ENCODE peak calls at places on chromosomes 6 and 20, in four cellular contexts. One of them, this sample, is unnamed.

GRCh38 chr6:35893246-35893645 is 27.7 kb downstream of the SRPK1 start:
- DNase-seq in IMR-90: peak; percentile 4
- DNase-seq in A549: no peak
- DNase-seq in HepG2: no peak
- DNase-seq in this sample: no peak

GRCh38 chr20:38303908-38304379 is at the start of gene BPI:
- DNase-seq in A549: no peak
- DNase-seq in IMR-90: no peak
- DNase-seq in HepG2: no peak
- DNase-seq in this sample: no peak

GRCh38 chr6:24394777-24395437 is 7.8 kb upstream of the MRS2 start:
- DNase-seq in A549: no peak
- DNase-seq in HepG2: no peak
- DNase-seq in IMR-90: peak; percentile 91
- DNase-seq in this sample: no peak

GRCh38 chr20:4112490-4113420 is 97.4 kb upstream of the RNF24 start:
- DNase-seq in HepG2: no peak
- DNase-seq in A549: no peak
- DNase-seq in IMR-90: peak; percentile 58
- DNase-seq in this sample: no peak

GRCh38 chr6:138514860-138515540 is 15.7 kb upstream of the NHSL1 start:
- DNase-seq in A549: no peak
- DNase-seq in HepG2: no peak
- DNase-seq in IMR-90: no peak
- DNase-seq in this sample: no peak

GRCh38 chr20:45279992-45280391 is 25.6 kb upstream of the SLPI start:
- DNase-seq in HepG2: no peak
- DNase-seq in IMR-90: no peak
- DNase-seq in A549: no peak
- DNase-seq in this sample: no peak

GRCh38 chr20:63006611-63007471 is at the start of gene BHLHE23:
- DNase-seq in HepG2: no peak
- DNase-seq in A549: no peak
- DNase-seq in IMR-90: no peak
- DNase-seq in this sample: no peak

GRCh38 chr6:21504790-21505189 is 88.8 kb upstream of the SOX4 start:
- DNase-seq in HepG2: no peak
- DNase-seq in A549: no peak
- DNase-seq in IMR-90: no peak
- DNase-seq in this sample: no peak

GRCh38 chr20:9981834-9982233 is 53.0 kb upstream of the ANKEF1 start:
- DNase-seq in HepG2: no peak
- DNase-seq in IMR-90: no peak
- DNase-seq in A549: no peak
- DNase-seq in this sample: no peak

GRCh38 chr6:21680611-21681010 is 87.1 kb downstream of the SOX4 start:
- DNase-seq in A549: no peak
- DNase-seq in IMR-90: no peak
- DNase-seq in HepG2: no peak
- DNase-seq in this sample: no peak

GRCh38 chr20:53829086-53829703 is 235.6 kb upstream of the ZNF217 start:
- DNase-seq in HepG2: no peak
- DNase-seq in IMR-90: peak; percentile 97
- DNase-seq in A549: peak; percentile 91
- DNase-seq in this sample: peak; percentile 27

GRCh38 chr6:89161326-89162046 is 15.6 kb downstream of the PM20D2 start:
- DNase-seq in A549: no peak
- DNase-seq in IMR-90: peak; percentile 50
- DNase-seq in HepG2: no peak
- DNase-seq in this sample: peak; percentile 9

GRCh38 chr20:8210749-8211148 is 78.7 kb downstream of the PLCB1 start:
- DNase-seq in IMR-90: no peak
- DNase-seq in A549: no peak
- DNase-seq in HepG2: no peak
- DNase-seq in this sample: no peak

GRCh38 chr6:134805163-134805562 is 144.7 kb downstream of the ALDH8A1 start:
- DNase-seq in HepG2: no peak
- DNase-seq in IMR-90: no peak
- DNase-seq in A549: no peak
- DNase-seq in this sample: no peak

GRCh38 chr6:159979136-159979874 is 10.4 kb downstream of the IGF2R start:
- DNase-seq in IMR-90: peak; percentile 37
- DNase-seq in A549: no peak
- DNase-seq in HepG2: peak; percentile 82
- DNase-seq in this sample: peak; percentile 78

GRCh38 chr6:100203391-100203790 is 209.4 kb upstream of the MCHR2 start:
- DNase-seq in A549: peak; percentile 86
- DNase-seq in HepG2: no peak
- DNase-seq in IMR-90: peak; percentile 97
- DNase-seq in this sample: no peak

GRCh38 chr6:53239526-53239925 is 90.9 kb upstream of the GCM1 start:
- DNase-seq in IMR-90: no peak
- DNase-seq in HepG2: no peak
- DNase-seq in A549: no peak
- DNase-seq in this sample: no peak

GRCh38 chr6:162964703-162965140 is 236.9 kb downstream of the PACRG start:
- DNase-seq in HepG2: no peak
- DNase-seq in IMR-90: peak; percentile 99
- DNase-seq in A549: peak; percentile 12
- DNase-seq in this sample: no peak

GRCh38 chr20:50015993-50016770 is 33.4 kb downstream of the SNAI1 start:
- DNase-seq in IMR-90: no peak
- DNase-seq in HepG2: peak; percentile 66
- DNase-seq in A549: no peak
- DNase-seq in this sample: peak; percentile 46
- TF ChIP-seq MAZ in IMR-90: no peak
- TF ChIP-seq MAZ in HepG2: no peak
- TF ChIP-seq MAZ in A549: no peak
- TF ChIP-seq MAZ in this sample: no peak

GRCh38 chr6:146484411-146484810 is 59.2 kb upstream of the RAB32 start:
- DNase-seq in HepG2: no peak
- DNase-seq in A549: no peak
- DNase-seq in IMR-90: no peak
- DNase-seq in this sample: no peak

DNA sequence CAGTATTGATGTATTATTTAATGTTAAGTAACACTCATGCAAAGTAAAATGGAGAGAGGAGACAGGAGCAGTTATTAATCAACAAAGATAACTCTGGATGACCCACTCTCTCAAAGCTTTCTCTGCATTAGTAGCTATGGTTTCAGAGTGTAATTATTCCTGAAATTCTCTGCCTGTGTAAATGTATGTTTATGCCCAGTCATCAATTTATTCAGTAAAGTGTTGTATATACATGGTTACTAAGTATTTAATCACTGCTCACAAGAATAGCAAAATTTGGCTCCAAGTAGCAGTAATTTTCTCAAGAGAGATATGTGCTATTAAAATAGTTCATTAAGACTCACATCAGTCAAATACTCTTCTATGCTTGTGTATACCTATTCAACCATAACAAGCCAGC is 54.1 kb upstream of the RAB32 start:
- DNase-seq in A549: no peak
- DNase-seq in HepG2: no peak
- DNase-seq in IMR-90: no peak
- DNase-seq in this sample: no peak
- TF ChIP-seq MAZ in A549: no peak
- TF ChIP-seq MAZ in HepG2: no peak
- TF ChIP-seq MAZ in IMR-90: no peak
- TF ChIP-seq MAZ in this sample: no peak

DNA sequence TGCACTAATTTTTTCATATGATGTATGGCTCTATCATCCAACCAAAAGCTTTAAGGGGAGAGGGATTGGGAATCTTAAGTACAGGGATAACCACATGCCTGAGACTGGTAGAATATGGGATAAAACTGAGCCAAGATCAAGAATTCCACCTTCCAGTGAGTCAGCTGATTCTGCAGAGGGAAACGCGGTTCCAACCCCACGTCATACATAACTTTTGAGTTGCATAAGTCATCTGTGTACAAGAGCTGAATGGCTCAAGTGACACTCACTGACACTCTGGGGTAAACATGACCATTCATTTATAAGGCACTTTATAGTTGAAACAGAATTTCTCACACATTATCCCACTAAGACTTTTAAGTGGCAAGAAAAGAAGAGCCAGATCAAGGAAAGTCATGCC is 16.4 kb downstream of the TRIM27 start:
- DNase-seq in A549: no peak
- DNase-seq in HepG2: no peak
- DNase-seq in IMR-90: peak; percentile 96
- DNase-seq in this sample: no peak
- TF ChIP-seq MAZ in A549: no peak
- TF ChIP-seq MAZ in HepG2: no peak
- TF ChIP-seq MAZ in IMR-90: no peak
- TF ChIP-seq MAZ in this sample: no peak

GRCh38 chr6:87154641-87155271 is 609 bp upstream of the ZNF292 start:
- DNase-seq in A549: peak; percentile 71
- DNase-seq in IMR-90: peak; percentile 85
- DNase-seq in HepG2: no peak
- DNase-seq in this sample: peak; percentile 28

GRCh38 chr6:87152528-87152950 is 2.8 kb upstream of the ZNF292 start:
- DNase-seq in A549: no peak
- DNase-seq in IMR-90: peak; percentile 16
- DNase-seq in HepG2: no peak
- DNase-seq in this sample: no peak

GRCh38 chr6:87155272-87155919 is at the start of gene ZNF292:
- DNase-seq in IMR-90: peak; percentile 97
- DNase-seq in A549: peak; percentile 95
- DNase-seq in HepG2: peak; percentile 93
- DNase-seq in this sample: peak; percentile 86

GRCh38 chr6:87151786-87152527 is 3.4 kb upstream of the ZNF292 start:
- DNase-seq in HepG2: no peak
- DNase-seq in A549: no peak
- DNase-seq in IMR-90: peak; percentile 31
- DNase-seq in this sample: no peak

DNA sequence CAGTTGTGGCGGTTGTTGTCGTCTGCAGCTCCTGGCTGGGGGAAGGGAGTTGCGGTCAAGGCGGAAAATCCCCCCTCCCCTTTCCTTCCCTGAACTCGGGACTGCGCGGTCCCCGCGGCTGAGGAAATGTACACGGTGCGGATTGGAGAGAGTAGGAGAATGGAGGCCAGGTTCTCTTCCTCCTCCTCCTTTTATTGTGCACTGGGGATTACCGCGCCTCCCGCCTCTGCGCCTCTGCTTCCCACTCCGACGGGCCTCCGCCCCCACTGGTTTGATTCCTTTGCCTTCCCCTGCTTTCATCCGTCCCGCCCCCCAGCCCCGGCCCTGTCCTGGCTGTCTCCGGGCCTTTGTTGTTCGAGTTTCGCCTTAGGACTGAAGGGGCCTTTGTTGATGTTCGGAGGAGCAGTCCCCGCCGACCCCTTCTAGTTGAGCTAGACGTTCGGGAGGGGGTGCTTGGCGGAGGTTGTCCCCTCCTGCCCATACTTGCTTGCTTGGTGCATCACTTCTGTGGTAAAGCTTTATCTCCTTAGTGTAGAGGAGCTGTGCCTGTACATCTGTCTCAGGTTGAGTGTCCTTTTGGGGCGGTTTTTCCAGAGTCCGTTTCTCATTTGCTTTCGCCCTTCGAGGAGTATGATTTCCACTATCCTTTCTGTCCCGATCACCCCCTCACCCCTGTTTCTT is 695 bp downstream of the ZNF292 start:
- DNase-seq in A549: peak; percentile 32
- DNase-seq in IMR-90: peak; percentile 46
- DNase-seq in HepG2: peak; percentile 39
- DNase-seq in this sample: peak; percentile 61
- TF ChIP-seq MAZ in A549: no peak
- TF ChIP-seq MAZ in IMR-90: peak; percentile 18
- TF ChIP-seq MAZ in HepG2: no peak
- TF ChIP-seq MAZ in this sample: no peak

GRCh38 chr20:47663354-47664067 is 121.8 kb downstream of the SULF2 start:
- DNase-seq in HepG2: peak; percentile 83
- DNase-seq in IMR-90: peak; percentile 70
- DNase-seq in A549: peak; percentile 80
- DNase-seq in this sample: peak; percentile 83
- TF ChIP-seq MAZ in HepG2: no peak
- TF ChIP-seq MAZ in IMR-90: peak; percentile 40
- TF ChIP-seq MAZ in A549: no peak
- TF ChIP-seq MAZ in this sample: no peak

GRCh38 chr6:30842754-30843610 is 41.3 kb upstream of the DDR1 start:
- DNase-seq in A549: no peak
- DNase-seq in HepG2: no peak
- DNase-seq in IMR-90: no peak
- DNase-seq in this sample: no peak
- TF ChIP-seq MAZ in A549: no peak
- TF ChIP-seq MAZ in HepG2: no peak
- TF ChIP-seq MAZ in IMR-90: no peak
- TF ChIP-seq MAZ in this sample: no peak

GRCh38 chr20:25236450-25237304 is 11.2 kb upstream of the PYGB start:
- DNase-seq in A549: no peak
- DNase-seq in IMR-90: no peak
- DNase-seq in HepG2: no peak
- DNase-seq in this sample: no peak

GRCh38 chr20:25238319-25239037 is 9.4 kb upstream of the PYGB start:
- DNase-seq in A549: no peak
- DNase-seq in HepG2: no peak
- DNase-seq in IMR-90: peak; percentile 73
- DNase-seq in this sample: no peak

GRCh38 chr20:25237610-25238318 is 10.1 kb upstream of the PYGB start:
- DNase-seq in HepG2: peak; percentile 90
- DNase-seq in IMR-90: peak; percentile 100
- DNase-seq in A549: peak; percentile 99
- DNase-seq in this sample: peak; percentile 77

GRCh38 chr20:25242231-25242630 is 5.7 kb upstream of the PYGB start:
- DNase-seq in A549: no peak
- DNase-seq in HepG2: no peak
- DNase-seq in IMR-90: no peak
- DNase-seq in this sample: no peak

DNA sequence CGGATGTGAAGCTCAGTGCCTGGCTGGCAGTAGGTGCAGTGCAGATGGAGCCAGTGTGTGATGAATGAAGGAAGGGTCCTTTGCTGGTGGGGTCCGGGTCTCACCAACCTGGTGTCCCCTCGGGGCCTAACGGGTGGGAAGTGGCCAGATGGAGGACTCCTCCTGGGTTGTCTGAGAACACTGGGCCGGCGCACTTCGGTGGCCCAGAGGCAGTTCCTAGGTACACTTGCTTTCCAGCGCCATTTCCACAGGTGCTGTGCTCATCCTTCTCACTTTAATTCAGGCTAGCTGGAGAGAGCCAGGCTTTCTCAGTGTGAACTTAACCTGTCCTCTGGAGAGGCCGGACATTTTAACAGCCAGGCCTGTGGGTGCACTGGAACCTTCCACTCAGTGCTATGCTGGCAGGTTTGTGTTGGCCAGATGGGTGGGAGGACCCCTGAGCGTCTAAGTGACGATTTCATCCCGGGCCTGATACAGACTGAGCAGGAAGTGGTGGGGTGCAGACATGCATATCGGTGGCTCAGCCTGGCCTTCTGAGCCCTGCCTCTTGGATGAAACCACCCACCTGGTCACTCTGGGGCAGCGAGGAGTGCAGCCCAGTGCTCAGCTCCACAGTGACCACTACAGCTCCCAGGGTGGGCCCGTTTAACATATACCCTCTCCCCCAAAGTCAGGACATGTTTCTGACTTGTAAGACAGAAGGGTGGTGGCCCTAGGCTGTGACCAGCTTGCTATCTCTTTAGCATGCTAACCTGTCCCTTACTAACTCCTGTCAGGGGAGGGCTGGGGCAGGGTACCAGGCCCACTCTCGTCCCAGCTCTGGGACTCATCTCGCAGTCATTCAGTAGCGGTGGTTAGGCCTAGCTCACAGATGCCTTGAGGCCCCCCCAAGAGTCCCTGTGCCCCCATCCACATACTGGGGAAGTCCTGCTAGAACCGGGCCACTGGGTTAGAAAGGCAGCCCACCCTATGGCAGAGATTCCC is 8.2 kb upstream of the PYGB start:
- DNase-seq in A549: no peak
- DNase-seq in HepG2: no peak
- DNase-seq in IMR-90: no peak
- DNase-seq in this sample: no peak
- TF ChIP-seq MAZ in A549: no peak
- TF ChIP-seq MAZ in HepG2: no peak
- TF ChIP-seq MAZ in IMR-90: no peak
- TF ChIP-seq MAZ in this sample: no peak

This sample was measured in K562.